ENCODE peak calls at places on chromosome 10, in four cellular contexts. K is kidney tubule cell, Q is AML-193, P is NCI-H1048. W is an unnamed sample.

GRCh38 chr10:51162002-51162401 is 87.7 kb downstream of the PRKG1 start:
- DNase-seq in Q (no peak), P (no peak), K (no peak), W (no peak)

GRCh38 chr10:3484306-3485187 is 300.5 kb downstream of the KLF6 start:
- DNase-seq in Q (no peak), K (peak; percentile 27), P (peak; percentile 74), W (no peak)

GRCh38 chr10:1410469-1411395 is 326.6 kb downstream of the ADARB2 start:
- DNase-seq in Q (no peak), P (no peak), K (no peak), W (no peak)

GRCh38 chr10:76089626-76090185 is 658.3 kb downstream of the LRMDA start:
- DNase-seq in P (peak; percentile 28), Q (no peak), K (no peak), W (no peak)

GRCh38 chr10:121823993-121824463 is 103.8 kb downstream of the ATE1 start:
- DNase-seq in K (peak; percentile 59), P (peak; percentile 23), Q (peak; percentile 46), W (no peak)

GRCh38 chr10:97131702-97132101 is 54.1 kb downstream of the SLIT1 start:
- DNase-seq in P (no peak), Q (no peak), K (no peak), W (no peak)

GRCh38 chr10:72801263-72801868 is 92.2 kb upstream of the OIT3 start:
- DNase-seq in P (no peak), Q (no peak), K (no peak), W (no peak)

GRCh38 chr10:132096223-132096622 is 30.5 kb downstream of the JAKMIP3 start:
- DNase-seq in K (peak; percentile 82), Q (peak; percentile 33), P (no peak), W (no peak)

GRCh38 chr10:35268323-35268722 is 68.0 kb upstream of the CCNY start:
- DNase-seq in Q (no peak), P (no peak), K (no peak), W (no peak)

GRCh38 chr10:115947104-115947503 is 325.9 kb downstream of the GFRA1 start:
- DNase-seq in K (peak; percentile 91), P (no peak), Q (no peak), W (no peak)

GRCh38 chr10:78520737-78521430 is 487.2 kb downstream of the RPS24 start:
- DNase-seq in K (peak; percentile 89), Q (no peak), P (no peak), W (no peak)

GRCh38 chr10:56874950-56875349 is 513.9 kb upstream of the ZWINT start:
- DNase-seq in P (no peak), Q (no peak), K (no peak), W (no peak)

GRCh38 chr10:21969326-21970287 is 33.9 kb downstream of the DNAJC1 start:
- DNase-seq in K (peak; percentile 23), P (no peak), Q (no peak), W (no peak)

GRCh38 chr10:125149278-125150047 is 10.9 kb downstream of the CTBP2 start:
- DNase-seq in P (no peak), K (peak; percentile 93), Q (no peak), W (no peak)

GRCh38 chr10:650691-651615 is 38.5 kb downstream of the DIP2C start:
- DNase-seq in K (no peak), P (no peak), Q (no peak), W (no peak)

GRCh38 chr10:115968236-115968635 is 304.8 kb downstream of the GFRA1 start:
- DNase-seq in K (no peak), Q (no peak), P (no peak), W (no peak)

GRCh38 chr10:110893559-110894179 is 21.9 kb downstream of the PDCD4 start:
- DNase-seq in K (peak; percentile 55), P (peak; percentile 24), Q (peak; percentile 58), W (no peak)

GRCh38 chr10:48811461-48811860 is 126.8 kb downstream of the WDFY4 start:
- DNase-seq in P (no peak), K (peak; percentile 93), Q (no peak), W (no peak)

GRCh38 chr10:109126016-109126415 is 797.3 kb downstream of the XPNPEP1 start:
- DNase-seq in P (no peak), Q (no peak), K (peak; percentile 21), W (no peak)

GRCh38 chr10:118955531-118956252 is 73.8 kb upstream of the NANOS1 start:
- DNase-seq in P (no peak), Q (no peak), K (no peak), W (no peak)

GRCh38 chr10:68897336-68897741 is 3.8 kb upstream of the DDX50 start:
- DNase-seq in Q (peak; percentile 64), P (no peak), K (peak; percentile 69), W (peak; percentile 10)

GRCh38 chr10:87657370-87657769 is 2.3 kb upstream of the PAPSS2 start:
- DNase-seq in Q (no peak), K (peak; percentile 74), P (no peak), W (no peak)

GRCh38 chr10:11301571-11302111 is 284.0 kb downstream of the CELF2 start:
- DNase-seq in Q (no peak), K (no peak), P (no peak), W (no peak)

GRCh38 chr10:68154211-68154497 is 44.9 kb downstream of the MYPN start:
- DNase-seq in Q (no peak), P (no peak), K (no peak), W (no peak)

GRCh38 chr10:3764626-3765375 is 20.2 kb downstream of the KLF6 start:
- DNase-seq in Q (peak; percentile 32), P (no peak), K (no peak), W (no peak)

GRCh38 chr10:93584445-93584844 is 16.6 kb downstream of the RBP4 start:
- DNase-seq in P (no peak), K (no peak), Q (no peak), W (no peak)

GRCh38 chr10:85513450-85513849 is 853.1 kb downstream of the GRID1 start:
- DNase-seq in K (no peak), Q (no peak), P (no peak), W (no peak)

GRCh38 chr10:78863121-78863520 is 205.6 kb upstream of the ZMIZ1 start:
- DNase-seq in K (no peak), Q (no peak), P (no peak), W (no peak)